ENCODE peak calls at places on chromosomes 12 and 14, in five cellular contexts. M is stomach, U is upper lobe of right lung, Z is kidney, Y is pancreas. P is an unnamed sample.

GRCh38 chr14:102516531-102517411 is 7.2 kb upstream of the ANKRD9 start:
- DNase-seq in Y (peak; percentile 65), Z (peak; percentile 82), U (peak; percentile 82), M (peak; percentile 68), P (peak; percentile 71)

GRCh38 chr12:6476496-6476895 is 6.0 kb upstream of the VAMP1 start:
- DNase-seq in Y (no peak), Z (no peak), M (no peak), U (no peak), P (no peak)

GRCh38 chr14:94079891-94080605 is 954 bp downstream of the DDX24 start:
- DNase-seq in Y (no peak), U (no peak), Z (no peak), M (no peak), P (peak; percentile 15)

GRCh38 chr14:24909523-24910302 is 140.2 kb downstream of the STXBP6 start:
- DNase-seq in Z (no peak), Y (peak; percentile 37), U (no peak), M (no peak), P (no peak)

GRCh38 chr14:66600416-66600815 is 92.5 kb downstream of the GPHN start:
- DNase-seq in Y (no peak), M (no peak), Z (no peak), U (no peak), P (no peak)

GRCh38 chr14:55123101-55123500 is 6.0 kb upstream of the LGALS3 start:
- DNase-seq in Z (no peak), M (no peak), Y (no peak), U (no peak), P (no peak)

GRCh38 chr12:2306012-2306411 is 253.2 kb downstream of the CACNA1C start:
- DNase-seq in U (no peak), Y (no peak), Z (no peak), M (no peak), P (no peak)

GRCh38 chr12:120514002-120514401 is 15.0 kb downstream of the COQ5 start:
- DNase-seq in Z (no peak), M (no peak), U (no peak), Y (no peak), P (no peak)

GRCh38 chr12:15474766-15475165 is 152.5 kb downstream of the PTPRO start:
- DNase-seq in Y (no peak), U (no peak), M (no peak), Z (no peak), P (no peak)

GRCh38 chr12:124992874-124993567 is 424 bp upstream of the BRI3BP start:
- DNase-seq in U (no peak), Y (peak; percentile 81), M (peak; percentile 80), Z (no peak), P (peak; percentile 81)

GRCh38 chr12:85755760-85756159 is 80.4 kb downstream of the RASSF9 start:
- DNase-seq in M (no peak), U (no peak), Y (no peak), Z (no peak), P (no peak)

GRCh38 chr12:100267603-100268281 is 765 bp downstream of the SCYL2 start:
- DNase-seq in U (no peak), Y (no peak), M (peak; percentile 33), Z (no peak), P (peak; percentile 32)

GRCh38 chr14:96584199-96584906 is 82.2 kb downstream of the PAPOLA start:
- DNase-seq in Y (peak; percentile 52), Z (no peak), U (peak; percentile 64), M (no peak), P (no peak)

GRCh38 chr14:37595809-37596595 is 573 bp downstream of the TTC6 start:
- DNase-seq in Z (peak; percentile 66), Y (peak; percentile 47), U (peak; percentile 91), M (peak; percentile 68), P (peak; percentile 24)

GRCh38 chr12:28507055-28507454 is 316.8 kb downstream of the CCDC91 start:
- DNase-seq in Y (no peak), M (no peak), U (no peak), Z (no peak), P (no peak)

GRCh38 chr12:42135264-42135814 is 9.3 kb downstream of the GXYLT1 start:
- DNase-seq in Z (no peak), Y (no peak), U (no peak), M (no peak), P (no peak)

GRCh38 chr12:116210131-116210530 is 67.4 kb downstream of the MED13L start:
- DNase-seq in Z (no peak), M (no peak), U (no peak), Y (no peak), P (no peak)

GRCh38 chr14:103819503-103820307 is 27.7 kb downstream of the PPP1R13B start:
- DNase-seq in Y (peak; percentile 52), U (peak; percentile 60), M (peak; percentile 60), Z (no peak), P (no peak)

GRCh38 chr14:91693342-91693741 is 38.5 kb downstream of the CATSPERB start:
- DNase-seq in Y (peak; percentile 60), U (no peak), Z (no peak), M (no peak), P (no peak)

GRCh38 chr12:121955258-121956040 is 37.1 kb downstream of the CFAP251 start:
- DNase-seq in Y (no peak), U (no peak), Z (no peak), M (no peak), P (no peak)

GRCh38 chr12:95003213-95003920 is at the start of gene NDUFA12:
- DNase-seq in M (peak; percentile 96), U (peak; percentile 98), Y (peak; percentile 95), Z (peak; percentile 98), P (peak; percentile 92)

GRCh38 chr14:104109731-104110361 is 24.3 kb downstream of the ASPG start:
- DNase-seq in Z (peak; percentile 73), M (peak; percentile 24), U (peak; percentile 61), Y (no peak), P (no peak)

GRCh38 chr14:100552524-100553125 is 34.6 kb downstream of the BEGAIN start:
- DNase-seq in Y (no peak), M (no peak), U (no peak), Z (no peak), P (no peak)

GRCh38 chr12:12645485-12645884 is 33.8 kb downstream of the CREBL2 start:
- DNase-seq in Z (no peak), U (no peak), Y (no peak), M (no peak), P (peak; percentile 52)

GRCh38 chr12:100737168-100737567 is 57.4 kb upstream of the ANO4 start:
- DNase-seq in Z (no peak), Y (no peak), U (no peak), M (no peak), P (no peak)

GRCh38 chr12:32240833-32241232 is 134.2 kb downstream of the BICD1 start:
- DNase-seq in M (no peak), Y (no peak), Z (no peak), U (no peak), P (no peak)
- H3K4me1 ChIP-seq in M (no peaks in the 10 kb centered on the region), Y (no peaks in the 10 kb centered on the region), Z (no peaks in the 10 kb centered on the region), U (no peaks in the 10 kb centered on the region), P (no peaks in the 10 kb centered on the region)

DNA sequence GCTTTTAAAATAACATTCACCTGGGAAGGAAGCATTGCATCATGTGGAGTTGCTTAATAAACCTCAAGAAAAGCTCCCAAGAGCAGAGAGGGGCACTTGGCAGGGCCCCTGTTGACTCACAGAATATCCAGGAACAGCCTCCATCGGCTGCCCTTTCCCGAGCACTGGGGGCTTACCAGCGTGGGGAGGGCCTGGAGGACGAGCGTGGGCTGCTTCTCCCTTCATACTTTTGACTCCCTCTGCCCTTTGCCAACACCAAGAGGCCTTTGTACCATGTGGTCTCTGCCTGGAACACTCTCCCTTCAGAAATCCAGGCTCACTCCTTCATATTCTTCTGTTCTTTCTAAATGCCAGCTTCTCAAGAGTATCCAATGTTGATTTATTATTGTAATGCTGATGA is 492.1 kb upstream of the TMEM132C start:
- DNase-seq in Y (no peak), U (no peak), M (no peak), Z (no peak), P (no peak)
- H3K27ac ChIP-seq in Y (no peak overlapping the region), U (no peak overlapping the region), M (no peak overlapping the region), Z (no peak overlapping the region), P (no peak overlapping the region)

GRCh38 chr14:53893374-53893773 is 63.3 kb downstream of the BMP4 start:
- DNase-seq in M (no peak), Y (no peak), U (no peak), Z (no peak), P (no peak)
- H3K4me3 ChIP-seq in M (no peak overlapping the region), Y (no peak overlapping the region), U (no peak overlapping the region), Z (no peak overlapping the region), P (no peak overlapping the region)

GRCh38 chr14:99252443-99252939 is 19.5 kb downstream of the BCL11B start:
- DNase-seq in U (no peak), M (no peak), Y (no peak), Z (peak; percentile 55), P (no peak)

GRCh38 chr14:99254391-99255009 is 17.5 kb downstream of the BCL11B start:
- DNase-seq in M (no peak), Y (no peak), U (no peak), Z (no peak), P (no peak)

GRCh38 chr14:99252940-99253868 is 18.8 kb downstream of the BCL11B start:
- DNase-seq in Y (no peak), Z (peak; percentile 42), M (no peak), U (no peak), P (peak; percentile 67)

GRCh38 chr14:99255621-99256482 is 16.1 kb downstream of the BCL11B start:
- DNase-seq in Z (no peak), Y (no peak), M (no peak), U (no peak), P (peak; percentile 47)

GRCh38 chr14:99253890-99254289 is 18.1 kb downstream of the BCL11B start:
- DNase-seq in U (no peak), Z (no peak), M (no peak), Y (no peak), P (no peak)
- H3K4me1 ChIP-seq in U (no peaks in the 10 kb centered on the region), Z (no peaks in the 10 kb centered on the region), M (no peaks in the 10 kb centered on the region), Y (no peaks in the 10 kb centered on the region), P (peaks cover 100% of the 10 kb centered on the region)

DNA sequence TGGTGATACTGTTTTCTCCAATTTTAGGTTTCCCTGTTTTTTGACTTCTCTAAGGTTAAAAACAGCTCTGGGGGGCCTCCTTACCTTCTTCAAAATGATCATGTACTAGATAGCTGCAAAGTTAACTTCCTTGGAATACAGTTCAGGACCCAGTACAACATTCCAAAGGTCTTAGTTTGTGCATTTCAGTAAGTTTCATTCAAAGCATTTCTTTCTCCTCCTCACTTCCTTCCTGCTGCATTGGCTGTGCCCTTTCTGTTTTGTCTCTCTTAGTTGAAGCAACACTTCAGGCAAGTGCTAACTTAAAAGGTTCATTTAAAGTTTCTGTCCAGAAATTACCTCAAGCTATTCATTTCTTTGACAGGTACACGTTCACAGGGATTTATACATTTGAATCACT is 95.7 kb downstream of the SCN8A start:
- DNase-seq in Y (no peak), Z (no peak), M (no peak), U (no peak), P (no peak)
- H3K27ac ChIP-seq in Y (no peak overlapping the region), Z (no peak overlapping the region), M (no peak overlapping the region), U (no peak overlapping the region), P (no peak overlapping the region)